ENCODE peak calls at places on chromosomes 7 and 10, in four cellular contexts. F is AG08395; I is activated CD8-positive, alpha-beta memory T cell treated with anti-CD3 and anti-CD28 coated beads for 4 hours; A is HFFc6. Q is an unnamed sample.

GRCh38 chr10:97888641-97889262 is 39.1 kb downstream of the GOLGA7B start:
- DNase-seq in I (no peak), A (peak), F (peak), Q (no peak)

GRCh38 chr7:137656227-137656849 is 190.4 kb downstream of the DGKI start:
- DNase-seq in F (peak), I (peak), A (peak), Q (no peak)

GRCh38 chr7:77820967-77821366 is 22.4 kb downstream of the PHTF2 start:
- DNase-seq in F (no peak), I (no peak), A (no peak), Q (no peak)

GRCh38 chr7:17696422-17696821 is 243.9 kb downstream of the SNX13 start:
- DNase-seq in I (no peak), F (no peak), A (peak), Q (peak)

GRCh38 chr7:39951156-39951942 is 1.3 kb downstream of the CDK13 start:
- DNase-seq in F (peak), A (peak), I (peak), Q (no peak)

GRCh38 chr10:5284311-5285057 is 80.3 kb upstream of the UCN3 start:
- DNase-seq in I (no peak), F (peak), A (peak), Q (peak)

GRCh38 chr7:1214516-1214915 is 18.2 kb upstream of the UNCX start:
- DNase-seq in F (no peak), A (no peak), I (no peak), Q (no peak)

GRCh38 chr10:73768881-73769280 is 13.0 kb upstream of the CHCHD1 start:
- DNase-seq in A (no peak), F (no peak), I (no peak), Q (no peak)

GRCh38 chr10:77162697-77163096 is 474.9 kb downstream of the KCNMA1 start:
- DNase-seq in F (no peak), A (peak), I (no peak), Q (no peak)

GRCh38 chr10:7559447-7559846 is 107.3 kb downstream of the ITIH5 start:
- DNase-seq in A (no peak), I (no peak), F (no peak), Q (no peak)

GRCh38 chr7:69781412-69781846 is 183.2 kb downstream of the AUTS2 start:
- DNase-seq in I (no peak), A (no peak), F (peak), Q (no peak)

GRCh38 chr10:117004627-117005453 is at the start of gene SHTN1:
- DNase-seq in A (peak), I (no peak), F (peak), Q (no peak)